ENCODE peak calls at places on chromosomes 7 and 10, in six cellular contexts. One of them, this sample, is unnamed.

GRCh38 chr7:109246330-109247077 is 676.8 kb downstream of the DNAJB9 start:
- DNase-seq in epithelial cell of proximal tubule: no peak
- DNase-seq in NCI-H1417: no peak
- DNase-seq in NAMALWA: no peak
- DNase-seq in NCI-H510A treated with DMSO at 0.1 percent for 48 hours: no peak
- DNase-seq in head of caudate nucleus: no peak
- DNase-seq in this sample: no peak

GRCh38 chr10:59856104-59856503 is 50.3 kb downstream of the CCDC6 start:
- DNase-seq in epithelial cell of proximal tubule: no peak
- DNase-seq in NCI-H1417: no peak
- DNase-seq in NAMALWA: no peak
- DNase-seq in NCI-H510A treated with DMSO at 0.1 percent for 48 hours: no peak
- DNase-seq in head of caudate nucleus: no peak
- DNase-seq in this sample: no peak

GRCh38 chr7:17132726-17133125 is 165.7 kb upstream of the AHR start:
- DNase-seq in epithelial cell of proximal tubule: no peak
- DNase-seq in NCI-H1417: no peak
- DNase-seq in NAMALWA: no peak
- DNase-seq in NCI-H510A treated with DMSO at 0.1 percent for 48 hours: no peak
- DNase-seq in head of caudate nucleus: no peak
- DNase-seq in this sample: no peak

GRCh38 chr10:98971464-98971863 is 264.2 kb downstream of the HPSE2 start:
- DNase-seq in epithelial cell of proximal tubule: no peak
- DNase-seq in NCI-H1417: no peak
- DNase-seq in NAMALWA: no peak
- DNase-seq in NCI-H510A treated with DMSO at 0.1 percent for 48 hours: no peak
- DNase-seq in head of caudate nucleus: no peak
- DNase-seq in this sample: no peak

GRCh38 chr7:73822319-73823173 is 8.2 kb upstream of the CLDN4 start:
- DNase-seq in epithelial cell of proximal tubule: peak
- DNase-seq in NCI-H1417: peak
- DNase-seq in NAMALWA: no peak
- DNase-seq in NCI-H510A treated with DMSO at 0.1 percent for 48 hours: peak
- DNase-seq in head of caudate nucleus: no peak
- DNase-seq in this sample: no peak

GRCh38 chr7:13742126-13742525 is 247.3 kb downstream of the ETV1 start:
- DNase-seq in epithelial cell of proximal tubule: peak
- DNase-seq in NCI-H1417: no peak
- DNase-seq in NAMALWA: no peak
- DNase-seq in NCI-H510A treated with DMSO at 0.1 percent for 48 hours: no peak
- DNase-seq in head of caudate nucleus: no peak
- DNase-seq in this sample: no peak

GRCh38 chr10:12418000-12418399 is 68.7 kb downstream of the CAMK1D start:
- DNase-seq in epithelial cell of proximal tubule: no peak
- DNase-seq in NCI-H1417: no peak
- DNase-seq in NAMALWA: no peak
- DNase-seq in NCI-H510A treated with DMSO at 0.1 percent for 48 hours: no peak
- DNase-seq in head of caudate nucleus: no peak
- DNase-seq in this sample: no peak

GRCh38 chr10:75235375-75236177 is at the start of gene COMTD1:
- DNase-seq in epithelial cell of proximal tubule: no peak
- DNase-seq in NCI-H1417: peak
- DNase-seq in NAMALWA: peak
- DNase-seq in NCI-H510A treated with DMSO at 0.1 percent for 48 hours: peak
- DNase-seq in head of caudate nucleus: peak
- DNase-seq in this sample: peak

GRCh38 chr7:714251-714671 is 12.2 kb upstream of the DNAAF5 start:
- DNase-seq in epithelial cell of proximal tubule: no peak
- DNase-seq in NCI-H1417: no peak
- DNase-seq in NAMALWA: no peak
- DNase-seq in NCI-H510A treated with DMSO at 0.1 percent for 48 hours: no peak
- DNase-seq in head of caudate nucleus: no peak
- DNase-seq in this sample: no peak

GRCh38 chr7:132390705-132391104 is 185.6 kb downstream of the PLXNA4 start:
- DNase-seq in epithelial cell of proximal tubule: peak
- DNase-seq in NCI-H1417: no peak
- DNase-seq in NAMALWA: no peak
- DNase-seq in NCI-H510A treated with DMSO at 0.1 percent for 48 hours: no peak
- DNase-seq in head of caudate nucleus: no peak
- DNase-seq in this sample: no peak

GRCh38 chr7:104123786-104124185 is 84.0 kb downstream of the ORC5 start:
- DNase-seq in epithelial cell of proximal tubule: no peak
- DNase-seq in NCI-H1417: no peak
- DNase-seq in NAMALWA: no peak
- DNase-seq in NCI-H510A treated with DMSO at 0.1 percent for 48 hours: no peak
- DNase-seq in head of caudate nucleus: no peak
- DNase-seq in this sample: no peak

GRCh38 chr7:75617634-75618234 is 121.0 kb downstream of the HIP1 start:
- DNase-seq in epithelial cell of proximal tubule: no peak
- DNase-seq in NCI-H1417: no peak
- DNase-seq in NAMALWA: peak
- DNase-seq in NCI-H510A treated with DMSO at 0.1 percent for 48 hours: no peak
- DNase-seq in head of caudate nucleus: peak
- DNase-seq in this sample: peak

GRCh38 chr10:115141254-115141653 is 48.1 kb downstream of the ATRNL1 start:
- DNase-seq in epithelial cell of proximal tubule: no peak
- DNase-seq in NCI-H1417: no peak
- DNase-seq in NAMALWA: peak
- DNase-seq in NCI-H510A treated with DMSO at 0.1 percent for 48 hours: no peak
- DNase-seq in head of caudate nucleus: no peak
- DNase-seq in this sample: no peak

GRCh38 chr7:8724080-8724718 is 290.8 kb downstream of the NXPH1 start:
- DNase-seq in epithelial cell of proximal tubule: peak
- DNase-seq in NCI-H1417: peak
- DNase-seq in NAMALWA: peak
- DNase-seq in NCI-H510A treated with DMSO at 0.1 percent for 48 hours: peak
- DNase-seq in head of caudate nucleus: peak
- DNase-seq in this sample: peak

GRCh38 chr7:47227762-47228177 is 354.1 kb downstream of the TNS3 start:
- DNase-seq in epithelial cell of proximal tubule: peak
- DNase-seq in NCI-H1417: no peak
- DNase-seq in NAMALWA: peak
- DNase-seq in NCI-H510A treated with DMSO at 0.1 percent for 48 hours: no peak
- DNase-seq in head of caudate nucleus: no peak
- DNase-seq in this sample: no peak

This sample was measured in OCI-LY7.